ENCODE peak calls at places on chromosomes 7 and 10, in ten cellular contexts. A is esophagus squamous epithelium; H is cardiac fibroblast; T is CD8-positive, alpha-beta T cell; K is upper lobe of right lung; R is HFF-Myc; F is ascending aorta; G is WERI-Rb-1; B is keratinocyte; N is colonic mucosa. L is an unnamed sample.

GRCh38 chr10:102003541-102003940 is 52.4 kb downstream of the ARMH3 start:
- DNase-seq in A (no peak), H (peak; percentile 84), T (no peak), K (no peak), R (no peak), F (no peak), G (no peak), B (no peak), N (no peak), L (no peak)

GRCh38 chr10:58137813-58138212 is 129.9 kb downstream of the IPMK start:
- DNase-seq in A (no peak), H (no peak), T (no peak), K (no peak), R (no peak), F (no peak), G (no peak), B (no peak), N (no peak), L (no peak)

GRCh38 chr10:89550509-89550908 is 15.1 kb upstream of the SLC16A12 start:
- DNase-seq in A (no peak), H (peak; percentile 28), T (no peak), K (no peak), R (no peak), F (no peak), G (no peak), B (no peak), N (no peak), L (no peak)

GRCh38 chr7:157541796-157542668 is 205.2 kb downstream of the DNAJB6 start:
- DNase-seq in A (no peak), H (no peak), T (no peak), K (peak; percentile 48), R (no peak), F (no peak), G (no peak), B (no peak), N (no peak), L (no peak)

GRCh38 chr7:67821116-67821515 is 824.5 kb downstream of the TYW1 start:
- DNase-seq in A (no peak), H (peak; percentile 4), T (no peak), K (no peak), R (no peak), F (no peak), G (no peak), B (peak; percentile 7), N (no peak), L (no peak)

GRCh38 chr7:149839933-149840332 is 1.8 kb downstream of the ZNF862 start:
- DNase-seq in A (no peak), H (no peak), T (no peak), K (no peak), R (no peak), F (no peak), G (no peak), B (no peak), N (no peak), L (no peak)

GRCh38 chr7:80923211-80923612 is 4.4 kb upstream of the SEMA3C start:
- DNase-seq in A (no peak), H (no peak), T (no peak), K (no peak), R (no peak), F (no peak), G (no peak), B (no peak), N (no peak), L (no peak)

GRCh38 chr7:34844936-34845665 is 187.1 kb downstream of the NPSR1 start:
- DNase-seq in A (no peak), H (no peak), T (no peak), K (no peak), R (no peak), F (no peak), G (no peak), B (no peak), N (no peak), L (no peak)

GRCh38 chr10:36801660-36802059 is 323.7 kb upstream of the ANKRD30A start:
- DNase-seq in A (no peak), H (no peak), T (no peak), K (no peak), R (no peak), F (no peak), G (no peak), B (no peak), N (no peak), L (no peak)

GRCh38 chr7:16773884-16774283 is 20.3 kb downstream of the TSPAN13 start:
- DNase-seq in A (no peak), H (no peak), T (no peak), K (no peak), R (no peak), F (no peak), G (no peak), B (no peak), N (no peak), L (no peak)

GRCh38 chr7:16776053-16776452 is 22.5 kb downstream of the TSPAN13 start:
- DNase-seq in A (no peak), H (no peak), T (no peak), K (no peak), R (no peak), F (no peak), G (no peak), B (no peak), N (no peak), L (no peak)

GRCh38 chr7:16770657-16771329 is 17.2 kb downstream of the TSPAN13 start:
- DNase-seq in A (no peak), H (no peak), T (no peak), K (no peak), R (no peak), F (no peak), G (no peak), B (no peak), N (no peak), L (no peak)

GRCh38 chr7:16774986-16775385 is 21.4 kb downstream of the TSPAN13 start:
- DNase-seq in A (no peak), H (no peak), T (no peak), K (no peak), R (no peak), F (no peak), G (no peak), B (peak; percentile 19), N (no peak), L (no peak)

GRCh38 chr7:16774294-16774693 is 20.7 kb downstream of the TSPAN13 start:
- DNase-seq in A (no peak), H (no peak), T (no peak), K (no peak), R (no peak), F (no peak), G (no peak), B (no peak), N (no peak), L (no peak)
- H3K4me3 ChIP-seq in A (no peak overlapping the region), H (no peak overlapping the region), T (no peak overlapping the region), K (no peak overlapping the region), R (no peak overlapping the region), F (no peak overlapping the region), G (no peak overlapping the region), B (no peak overlapping the region), N (no peak overlapping the region), L (no peak overlapping the region)

GRCh38 chr10:70101668-70102067 is 31.0 kb downstream of the AIFM2 start:
- DNase-seq in A (no peak), H (no peak), T (no peak), K (no peak), R (no peak), F (no peak), G (no peak), B (no peak), N (no peak), L (no peak)

GRCh38 chr10:70109064-70109729 is 23.4 kb downstream of the AIFM2 start:
- DNase-seq in A (no peak), H (no peak), T (no peak), K (no peak), R (no peak), F (no peak), G (peak; percentile 37), B (no peak), N (no peak), L (no peak)

GRCh38 chr10:70111496-70111895 is 21.1 kb downstream of the AIFM2 start:
- DNase-seq in A (no peak), H (no peak), T (no peak), K (no peak), R (no peak), F (no peak), G (no peak), B (no peak), N (no peak), L (no peak)

DNA sequence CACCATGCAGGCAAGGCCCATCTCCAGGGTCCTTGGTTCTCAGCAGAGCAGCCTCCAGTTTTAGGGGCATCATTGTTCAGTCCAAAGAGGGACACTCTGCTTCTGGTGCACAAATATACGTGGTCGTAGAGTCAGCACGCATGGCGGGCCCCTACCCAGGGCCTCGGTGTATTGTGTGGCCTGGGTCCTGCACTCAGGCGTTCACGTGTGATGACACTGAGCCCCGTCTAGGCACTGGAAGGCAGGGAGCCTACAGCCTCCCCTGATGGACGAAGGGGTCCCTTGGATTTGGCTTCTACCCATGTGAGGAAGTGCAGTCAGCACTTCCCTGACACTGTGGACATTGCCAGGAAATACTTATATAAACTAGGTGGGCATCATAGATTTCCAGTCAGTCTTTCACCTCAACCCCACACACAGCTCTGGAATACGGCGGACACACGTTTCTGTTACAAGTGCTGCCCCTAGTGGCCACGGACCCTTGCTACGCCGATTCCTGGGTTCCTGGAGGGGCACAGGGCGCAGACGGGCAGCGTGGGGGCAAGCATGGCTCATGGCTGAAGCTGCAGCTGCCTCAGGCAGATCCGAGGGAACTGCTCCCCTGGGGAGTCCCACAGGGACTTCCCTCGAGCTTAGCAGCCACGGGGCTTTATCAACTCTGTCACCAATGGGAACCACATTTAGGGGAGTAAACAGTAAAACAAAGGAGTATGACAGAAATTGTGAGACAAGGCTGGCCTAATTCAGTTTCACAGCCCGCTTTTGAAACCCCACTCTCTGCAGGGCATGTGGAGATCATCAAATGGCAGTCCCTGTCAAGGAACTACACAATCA is 25.4 kb downstream of the AIFM2 start:
- DNase-seq in A (no peak), H (peak; percentile 10), T (no peak), K (no peak), R (no peak), F (no peak), G (peak; percentile 70), B (no peak), N (no peak), L (no peak)
- TF ChIP-seq CTCF in A (no peak), H (peak; percentile 55), T (peak; percentile 23), K (peak; percentile 37), R (peak; percentile 56), F (no peak), G (peak; percentile 85), B (peak; percentile 66), N (peak; percentile 19), L (peak; percentile 42)

DNA sequence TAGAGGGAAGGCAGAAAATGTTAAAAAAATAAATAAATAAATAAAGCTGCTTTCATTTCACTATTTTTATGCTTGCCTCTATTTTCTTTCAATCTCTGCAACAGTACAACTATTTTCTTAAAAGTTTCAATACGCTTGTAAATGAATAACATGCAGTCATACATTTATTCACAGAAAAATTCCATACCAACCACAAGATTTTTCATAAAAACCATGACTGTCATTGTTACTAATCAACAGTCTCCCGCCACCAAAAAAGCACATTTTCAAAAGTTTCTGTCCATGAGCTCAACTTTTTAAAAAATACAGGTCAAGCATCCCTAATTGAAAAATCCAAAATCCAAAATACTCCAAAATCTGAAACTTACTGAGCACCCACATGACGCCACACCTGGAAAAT is 5.3 kb downstream of the PARD3 start:
- DNase-seq in A (no peak), H (no peak), T (no peak), K (no peak), R (no peak), F (no peak), G (no peak), B (no peak), N (no peak), L (no peak)
- H3K4me3 ChIP-seq in A (no peak overlapping the region), H (no peak overlapping the region), T (no peak overlapping the region), K (no peak overlapping the region), R (peak overlapping the region; percentile 23), F (peak overlapping the region; percentile 28), G (no peak overlapping the region), B (no peak overlapping the region), N (no peak overlapping the region), L (peak overlapping the region; percentile 41)

GRCh38 chr10:24869354-24870016 is 82.9 kb downstream of the PRTFDC1 start:
- DNase-seq in A (no peak), H (peak; percentile 61), T (no peak), K (no peak), R (no peak), F (no peak), G (no peak), B (no peak), N (peak; percentile 65), L (peak; percentile 35)
- TF ChIP-seq CTCF in A (no peak), H (no peak), T (no peak), K (no peak), R (no peak), F (no peak), G (no peak), B (no peak), N (no peak), L (no peak)